ENCODE peak calls at places on chromosomes 7 and 10, in six cellular contexts. D is trophoblast cell, P is IMR-90, E is colonic mucosa, M is PC-3, U is mesendoderm. F is an unnamed sample.

GRCh38 chr10:49594594-49594993 is 15.5 kb upstream of the SLC18A3 start:
- DNase-seq in D (peak; percentile 83), P (peak; percentile 65), E (peak; percentile 39), M (peak; percentile 98), U (peak; percentile 72), F (peak; percentile 87)

GRCh38 chr10:50497758-50498157 is 126.0 kb downstream of the SGMS1 start:
- DNase-seq in D (peak; percentile 58), P (peak; percentile 86), E (no peak), M (peak; percentile 72), U (no peak), F (no peak)

GRCh38 chr10:986137-986825 is 2.0 kb upstream of the GTPBP4 start:
- DNase-seq in D (peak; percentile 52), P (peak; percentile 79), E (no peak), M (peak; percentile 57), U (no peak), F (no peak)

GRCh38 chr10:116974442-116975005 is 30.5 kb downstream of the SHTN1 start:
- DNase-seq in D (peak; percentile 89), P (peak; percentile 95), E (no peak), M (peak; percentile 88), U (peak; percentile 58), F (no peak)

GRCh38 chr10:96287392-96288105 is 16.2 kb upstream of the BLNK start:
- DNase-seq in D (peak; percentile 90), P (no peak), E (peak; percentile 64), M (no peak), U (no peak), F (no peak)

GRCh38 chr7:98115746-98116525 is 9.3 kb downstream of the LMTK2 start:
- DNase-seq in D (no peak), P (no peak), E (no peak), M (no peak), U (no peak), F (no peak)

GRCh38 chr10:66349076-66349475 is 576.8 kb upstream of the LRRTM3 start:
- DNase-seq in D (no peak), P (no peak), E (no peak), M (no peak), U (peak; percentile 95), F (peak; percentile 83)

GRCh38 chr10:35004651-35005050 is 85.5 kb downstream of the CUL2 start:
- DNase-seq in D (peak; percentile 33), P (peak; percentile 36), E (no peak), M (peak; percentile 67), U (no peak), F (no peak)

GRCh38 chr10:43078986-43079273 is 2.1 kb downstream of the RET start:
- DNase-seq in D (peak; percentile 32), P (no peak), E (peak; percentile 44), M (no peak), U (peak; percentile 49), F (peak; percentile 90)

GRCh38 chr10:88786032-88786770 is 16.3 kb upstream of the LIPM start:
- DNase-seq in D (peak; percentile 98), P (no peak), E (no peak), M (no peak), U (peak; percentile 35), F (no peak)

GRCh38 chr7:29146082-29146706 is at the start of gene CPVL:
- DNase-seq in D (peak; percentile 76), P (no peak), E (peak; percentile 59), M (peak; percentile 73), U (peak; percentile 91), F (peak; percentile 88)

GRCh38 chr10:58989486-58990039 is 186.9 kb upstream of the PHYHIPL start:
- DNase-seq in D (no peak), P (no peak), E (no peak), M (no peak), U (no peak), F (no peak)

GRCh38 chr10:58992830-58993460 is 183.5 kb upstream of the PHYHIPL start:
- DNase-seq in D (no peak), P (no peak), E (no peak), M (no peak), U (no peak), F (no peak)

GRCh38 chr10:58990693-58991092 is 185.8 kb upstream of the PHYHIPL start:
- DNase-seq in D (no peak), P (no peak), E (no peak), M (no peak), U (no peak), F (no peak)

GRCh38 chr10:58993480-58994221 is 182.8 kb upstream of the PHYHIPL start:
- DNase-seq in D (no peak), P (no peak), E (no peak), M (no peak), U (no peak), F (no peak)

DNA sequence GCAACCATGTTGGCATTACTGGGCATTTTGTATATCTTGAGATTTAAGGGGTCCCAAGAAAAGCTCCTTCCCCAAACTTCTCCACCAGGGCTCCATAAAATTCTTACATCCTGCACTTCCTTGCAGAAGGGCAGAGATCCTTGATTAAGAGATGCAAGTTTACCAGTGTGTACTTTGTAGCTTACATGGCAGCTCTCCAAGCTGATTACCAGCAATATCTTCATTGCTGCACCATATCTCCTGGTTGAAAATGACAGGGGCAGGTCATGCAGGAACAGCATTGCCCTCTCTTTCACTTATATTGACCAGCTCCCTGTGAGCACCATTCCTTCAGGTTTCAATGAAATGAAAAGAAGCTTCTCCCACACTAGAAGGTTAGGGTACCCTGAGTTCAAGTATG is 184.6 kb upstream of the PHYHIPL start:
- DNase-seq in D (no peak), P (no peak), E (peak; percentile 33), M (no peak), U (no peak), F (no peak)
- H3K27ac ChIP-seq in D (no peak overlapping the region), P (no peak overlapping the region), E (no peak overlapping the region), M (no peak overlapping the region), U (no peak overlapping the region), F (no peak overlapping the region)

GRCh38 chr7:148701414-148701813 is 2.7 kb downstream of the CUL1 start:
- DNase-seq in D (no peak), P (peak; percentile 38), E (no peak), M (no peak), U (peak; percentile 55), F (no peak)
- H3K9ac ChIP-seq in D (no peak overlapping the region), P (no peak overlapping the region), E (no peak overlapping the region), M (peak overlapping the region; percentile 95), U (no peak overlapping the region), F (no peak overlapping the region)

DNA sequence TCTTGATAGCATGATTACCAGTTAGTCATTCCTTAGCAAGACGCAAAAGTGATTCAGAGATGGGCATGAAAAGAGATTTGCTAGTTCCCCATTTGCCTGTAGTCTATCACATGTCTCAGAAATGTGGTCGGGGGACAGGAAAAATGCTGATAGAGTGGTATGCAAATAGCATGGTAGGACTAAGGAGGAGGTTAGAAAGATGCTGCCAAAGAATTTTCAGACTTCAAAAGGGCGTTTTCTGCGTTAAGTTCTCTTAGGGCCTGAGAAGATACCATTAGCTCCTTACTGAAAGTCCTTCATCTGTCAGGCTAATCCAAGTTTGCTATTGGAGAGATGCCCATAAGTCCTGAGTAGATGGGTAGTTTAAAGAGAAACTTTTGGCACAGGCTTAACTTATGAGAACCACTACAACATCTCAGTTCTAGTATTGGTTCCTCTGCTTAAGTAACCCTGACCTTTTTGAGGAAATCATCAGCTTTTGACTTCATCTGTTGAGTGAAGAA is 2.7 kb downstream of the CALD1 start:
- DNase-seq in D (peak; percentile 42), P (peak; percentile 53), E (no peak), M (no peak), U (peak; percentile 63), F (no peak)
- H3K4me1 ChIP-seq in D (peaks cover 15% of the 10 kb centered on the region), P (peaks cover 29% of the 10 kb centered on the region), E (no peaks in the 10 kb centered on the region), M (peaks cover 29% of the 10 kb centered on the region), U (peaks cover 11% of the 10 kb centered on the region), F (no peaks in the 10 kb centered on the region)

GRCh38 chr7:95609277-95609971 is 13.1 kb upstream of the PDK4 start:
- DNase-seq in D (no peak), P (peak; percentile 29), E (peak; percentile 81), M (peak; percentile 73), U (no peak), F (no peak)
- H3K27ac ChIP-seq in D (no peak overlapping the region), P (no peak overlapping the region), E (peak overlapping the region; percentile 92), M (peak overlapping the region; percentile 63), U (no peak overlapping the region), F (peak overlapping the region; percentile 22)

GRCh38 chr10:94622666-94623205 is 60.8 kb upstream of the CYP2C18 start:
- DNase-seq in D (peak; percentile 33), P (no peak), E (no peak), M (no peak), U (peak; percentile 93), F (no peak)
- H3K9ac ChIP-seq in D (no peak overlapping the region), P (no peak overlapping the region), E (no peak overlapping the region), M (no peak overlapping the region), U (no peak overlapping the region), F (peak overlapping the region; percentile 76)

GRCh38 chr7:127390817-127391590 is 1.5 kb downstream of the ZNF800 start:
- DNase-seq in D (no peak), P (no peak), E (no peak), M (no peak), U (no peak), F (no peak)

GRCh38 chr7:127391591-127392181 is 822 bp downstream of the ZNF800 start:
- DNase-seq in D (peak; percentile 63), P (peak; percentile 24), E (peak; percentile 52), M (peak; percentile 30), U (peak; percentile 37), F (peak; percentile 68)

GRCh38 chr7:127387974-127388373 is 4.5 kb downstream of the ZNF800 start:
- DNase-seq in D (no peak), P (no peak), E (no peak), M (no peak), U (no peak), F (no peak)

GRCh38 chr7:127390186-127390816 is 2.2 kb downstream of the ZNF800 start:
- DNase-seq in D (no peak), P (no peak), E (no peak), M (no peak), U (no peak), F (no peak)

GRCh38 chr7:127389321-127389720 is 3.2 kb downstream of the ZNF800 start:
- DNase-seq in D (no peak), P (no peak), E (no peak), M (no peak), U (no peak), F (no peak)
- H3K4me1 ChIP-seq in D (peaks cover 5% of the 10 kb centered on the region), P (peaks cover 2% of the 10 kb centered on the region), E (no peaks in the 10 kb centered on the region), M (peaks cover 21% of the 10 kb centered on the region), U (no peaks in the 10 kb centered on the region), F (no peaks in the 10 kb centered on the region)

GRCh38 chr10:124084693-124085092 is 8.7 kb downstream of the CHST15 start:
- DNase-seq in D (no peak), P (no peak), E (no peak), M (no peak), U (no peak), F (no peak)
- H3K27ac ChIP-seq in D (no peak overlapping the region), P (no peak overlapping the region), E (no peak overlapping the region), M (no peak overlapping the region), U (no peak overlapping the region), F (no peak overlapping the region)